ENCODE peak calls at places on chromosomes 4 and X, in six cellular contexts. R, K, C, J, L and G are unnamed samples.

GRCh38 chrX:65706041-65706828 is 38.8 kb downstream of the MSN start:
- DNase-seq in R (peak), K (peak), C (peak), J (no peak), L (peak), G (peak)

GRCh38 chr4:114146947-114147618 is 167.6 kb upstream of the ARSJ start:
- DNase-seq in R (no peak), K (no peak), C (no peak), J (no peak), L (no peak), G (no peak)

GRCh38 chr4:125849869-125850268 is 535.1 kb downstream of the FAT4 start:
- DNase-seq in R (peak), K (no peak), C (peak), J (no peak), L (no peak), G (no peak)

GRCh38 chrX:95628796-95629195 is 1055.8 kb upstream of the DIAPH2 start:
- DNase-seq in R (no peak), K (no peak), C (no peak), J (no peak), L (no peak), G (no peak)

GRCh38 chrX:40434947-40435346 is 145.8 kb upstream of the ATP6AP2 start:
- DNase-seq in R (no peak), K (peak), C (no peak), J (no peak), L (no peak), G (no peak)

GRCh38 chr4:67452100-67452887 is 93.0 kb downstream of the CENPC start:
- DNase-seq in R (no peak), K (no peak), C (no peak), J (no peak), L (no peak), G (no peak)

GRCh38 chr4:153176938-153177337 is 27.3 kb upstream of the TRIM2 start:
- DNase-seq in R (no peak), K (peak), C (no peak), J (no peak), L (no peak), G (no peak)

GRCh38 chrX:68999351-68999750 is 165.9 kb downstream of the PJA1 start:
- DNase-seq in R (peak), K (no peak), C (peak), J (no peak), L (no peak), G (peak)

GRCh38 chrX:43707812-43708548 is 51.9 kb downstream of the MAOA start:
- DNase-seq in R (peak), K (no peak), C (no peak), J (no peak), L (peak), G (no peak)

GRCh38 chr4:154854362-154854761 is 73.3 kb downstream of the RBM46 start:
- DNase-seq in R (peak), K (peak), C (peak), J (no peak), L (no peak), G (no peak)

GRCh38 chrX:31036895-31037294 is 34.9 kb downstream of the FTHL17 start:
- DNase-seq in R (peak), K (peak), C (peak), J (peak), L (peak), G (no peak)

GRCh38 chr4:112766422-112766821 is 129.5 kb downstream of the LARP7 start:
- DNase-seq in R (peak), K (peak), C (peak), J (peak), L (no peak), G (no peak)

GRCh38 chr4:153318696-153319320 is 25.7 kb upstream of the MND1 start:
- DNase-seq in R (peak), K (peak), C (peak), J (peak), L (peak), G (no peak)

GRCh38 chrX:21926527-21927278 is 13.8 kb upstream of the SMS start:
- DNase-seq in R (peak), K (peak), C (peak), J (no peak), L (no peak), G (peak)

GRCh38 chrX:102917801-102918200 is 19.3 kb upstream of the RAB40AL start:
- DNase-seq in R (peak), K (peak), C (no peak), J (no peak), L (no peak), G (no peak)

GRCh38 chrX:135200297-135200696 is 29.1 kb upstream of the CT55 start:
- DNase-seq in R (no peak), K (no peak), C (no peak), J (no peak), L (no peak), G (no peak)

GRCh38 chrX:123013141-123013540 is 170.9 kb upstream of the GRIA3 start:
- DNase-seq in R (no peak), K (no peak), C (peak), J (no peak), L (no peak), G (no peak)

GRCh38 chr4:100569196-100569595 is 51.4 kb upstream of the EMCN start:
- DNase-seq in R (no peak), K (no peak), C (no peak), J (no peak), L (no peak), G (no peak)

GRCh38 chr4:153346563-153346962 is 2.1 kb downstream of the MND1 start:
- DNase-seq in R (no peak), K (peak), C (no peak), J (no peak), L (no peak), G (no peak)

GRCh38 chr4:181528570-181529184 is 714.5 kb upstream of the TENM3 start:
- DNase-seq in R (peak), K (peak), C (peak), J (peak), L (no peak), G (no peak)

GRCh38 chrX:132559101-132559500 is 70.3 kb upstream of the MBNL3 start:
- DNase-seq in R (no peak), K (no peak), C (no peak), J (no peak), L (no peak), G (no peak)

GRCh38 chr4:100008048-100008447 is 58.0 kb upstream of the H2AZ1 start:
- DNase-seq in R (no peak), K (no peak), C (peak), J (no peak), L (no peak), G (no peak)

GRCh38 chrX:119826399-119826959 is 26.3 kb downstream of the UPF3B start:
- DNase-seq in R (peak), K (peak), C (peak), J (no peak), L (no peak), G (no peak)

GRCh38 chr4:141132689-141133145 is 552 bp downstream of the RNF150 start:
- DNase-seq in R (no peak), K (peak), C (no peak), J (no peak), L (peak), G (no peak)

GRCh38 chr4:184808719-184809062 is 17.1 kb downstream of the ACSL1 start:
- DNase-seq in R (no peak), K (no peak), C (no peak), J (no peak), L (no peak), G (no peak)

GRCh38 chr4:184812181-184812542 is 13.6 kb downstream of the ACSL1 start:
- DNase-seq in R (no peak), K (no peak), C (no peak), J (no peak), L (no peak), G (no peak)

GRCh38 chr4:184812651-184813181 is 13.1 kb downstream of the ACSL1 start:
- DNase-seq in R (peak), K (no peak), C (peak), J (no peak), L (no peak), G (no peak)

GRCh38 chr4:184811484-184812180 is 14.1 kb downstream of the ACSL1 start:
- DNase-seq in R (no peak), K (no peak), C (no peak), J (peak), L (peak), G (no peak)

GRCh38 chr4:184810720-184811119 is 15.0 kb downstream of the ACSL1 start:
- DNase-seq in R (no peak), K (no peak), C (no peak), J (no peak), L (no peak), G (no peak)
- H3K27ac ChIP-seq in R (no peak), K (no peak), C (no peak), J (no peak), L (no peak), G (no peak)

GRCh38 chr4:151316645-151317044 is 8.8 kb downstream of the SH3D19 start:
- DNase-seq in R (no peak), K (no peak), C (no peak), J (no peak), L (no peak), G (no peak)
- H3K27ac ChIP-seq in R (no peak), K (no peak), C (no peak), J (no peak), L (no peak), G (no peak)

DNA sequence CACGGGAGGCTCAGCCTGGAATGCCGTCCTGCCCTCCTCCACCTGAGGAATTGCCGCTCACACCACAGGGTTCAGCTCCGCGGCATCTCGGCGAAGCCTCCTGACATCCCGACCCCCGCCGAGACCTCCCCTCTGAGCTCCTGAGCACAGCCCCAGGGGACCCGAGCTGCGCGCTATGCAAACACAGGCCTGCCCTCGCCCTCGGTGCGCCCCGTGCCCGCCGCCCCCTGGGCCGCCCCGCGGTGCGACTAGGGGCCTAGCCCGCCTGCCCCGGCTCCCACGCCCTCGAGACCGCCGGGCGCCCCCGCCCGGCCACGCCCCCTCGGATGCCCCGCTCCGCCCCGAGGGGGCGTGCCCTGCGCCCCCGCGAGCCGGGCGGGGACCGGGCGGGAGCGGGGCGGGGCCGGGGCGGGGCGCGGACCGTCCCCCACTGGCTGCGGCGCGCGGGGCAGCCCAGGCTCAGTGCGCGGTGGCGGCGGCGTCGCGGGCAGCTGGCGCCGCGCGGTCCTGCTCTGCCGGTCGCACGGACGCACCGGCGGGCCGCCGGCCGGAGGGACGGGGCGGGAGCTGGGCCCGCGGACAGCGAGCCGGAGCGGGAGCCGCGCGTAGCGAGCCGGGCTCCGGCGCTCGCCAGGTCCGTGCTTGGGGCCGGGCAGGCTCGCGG is at the start of gene FGFR3:
- DNase-seq in R (peak), K (peak), C (no peak), J (no peak), L (no peak), G (no peak)
- H3K27ac ChIP-seq in R (no peak), K (peak), C (no peak), J (no peak), L (no peak), G (no peak)

DNA sequence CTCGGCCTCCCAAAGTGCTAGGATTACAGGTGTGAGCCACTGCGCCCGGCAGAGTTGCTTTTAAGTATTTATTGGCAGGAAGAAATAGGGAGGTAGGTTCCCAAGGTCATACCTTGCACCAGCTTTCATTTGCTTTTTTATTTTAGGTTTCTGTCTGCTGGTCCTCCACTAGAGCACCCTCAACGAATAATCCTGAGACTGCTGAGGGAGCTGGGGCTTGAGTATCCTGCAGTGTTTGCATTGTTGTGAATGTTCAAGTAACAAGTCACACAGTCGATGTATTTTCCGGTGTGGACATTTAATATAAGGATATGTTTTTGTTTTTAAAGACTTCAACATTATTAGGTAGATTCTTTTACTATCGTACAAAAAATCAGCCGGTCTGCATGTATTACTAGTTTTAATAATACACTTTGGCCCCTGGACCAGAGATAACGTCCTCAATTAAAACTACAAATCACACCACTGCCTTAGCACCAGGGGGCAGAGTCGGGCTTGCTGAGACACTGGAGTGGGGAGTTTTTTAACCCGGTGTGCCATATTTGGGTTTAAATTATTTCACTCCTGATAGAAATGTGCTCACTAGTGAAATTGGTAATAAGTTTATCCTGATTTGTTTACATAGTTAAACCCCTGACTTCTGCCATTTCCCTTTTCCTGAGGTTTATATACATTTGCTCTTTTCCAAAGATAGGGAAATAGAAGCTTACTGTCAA is 11.6 kb downstream of the SMIM20 start:
- DNase-seq in R (peak), K (peak), C (peak), J (peak), L (no peak), G (no peak)
- H3K27ac ChIP-seq in R (no peak), K (no peak), C (no peak), J (no peak), L (no peak), G (no peak)

GRCh38 chrX:72053508-72053907 is 78.2 kb downstream of the RTL5 start:
- DNase-seq in R (no peak), K (no peak), C (no peak), J (no peak), L (no peak), G (no peak)
- H3K27ac ChIP-seq in R (no peak), K (no peak), C (no peak), J (no peak), L (no peak), G (no peak)

GRCh38 chr4:95532305-95532704 is 16.5 kb downstream of the UNC5C start:
- DNase-seq in R (no peak), K (no peak), C (no peak), J (no peak), L (no peak), G (no peak)

GRCh38 chr4:95531141-95531540 is 17.6 kb downstream of the UNC5C start:
- DNase-seq in R (no peak), K (no peak), C (no peak), J (peak), L (no peak), G (no peak)

GRCh38 chr4:95535180-95535579 is 13.6 kb downstream of the UNC5C start:
- DNase-seq in R (no peak), K (no peak), C (no peak), J (no peak), L (no peak), G (no peak)

GRCh38 chr4:95534032-95534431 is 14.7 kb downstream of the UNC5C start:
- DNase-seq in R (peak), K (no peak), C (no peak), J (no peak), L (no peak), G (no peak)

DNA sequence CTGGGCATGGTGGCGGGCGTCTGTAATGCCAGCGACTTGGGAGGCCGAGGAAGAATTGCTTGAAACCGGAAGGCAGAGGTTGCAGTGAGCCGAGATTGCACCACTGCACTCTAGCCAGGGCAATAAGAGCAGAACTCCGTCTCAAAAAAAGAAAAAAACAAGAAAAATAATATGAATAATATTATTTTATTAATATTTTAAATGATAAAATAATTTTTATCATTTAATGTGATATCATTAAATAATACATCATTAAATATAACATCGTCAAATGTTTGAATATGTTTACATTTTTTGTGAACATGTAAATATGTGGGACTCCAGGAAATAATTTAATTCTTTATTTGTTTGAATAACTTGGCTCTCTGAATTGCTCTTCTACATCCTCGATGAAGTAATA is 15.5 kb downstream of the UNC5C start:
- DNase-seq in R (no peak), K (no peak), C (no peak), J (no peak), L (no peak), G (no peak)
- H3K27ac ChIP-seq in R (no peak), K (no peak), C (no peak), J (no peak), L (no peak), G (no peak)

DNA sequence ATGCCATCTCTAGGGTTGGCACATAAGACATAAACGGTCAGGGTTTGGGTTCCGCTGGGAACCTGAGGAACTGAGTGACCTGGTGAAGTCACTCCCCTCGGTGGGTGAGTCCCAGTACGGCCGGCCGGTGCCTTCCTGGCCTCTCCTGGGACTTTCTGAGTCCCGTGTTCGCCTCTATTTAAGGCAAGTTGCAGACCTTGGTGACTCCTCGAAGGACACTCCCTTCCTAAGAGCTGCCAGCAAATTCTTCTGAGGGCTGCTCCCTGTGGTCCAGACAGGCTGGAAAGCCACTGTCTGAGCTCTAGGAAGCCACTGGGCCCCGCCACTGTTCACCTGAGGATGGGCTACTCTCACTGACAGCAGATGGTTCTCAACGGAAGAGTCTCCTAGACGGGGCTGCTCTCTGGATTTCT is 16.0 kb downstream of the CTAG1A start:
- DNase-seq in R (peak), K (peak), C (peak), J (no peak), L (no peak), G (no peak)
- H3K27ac ChIP-seq in R (peak), K (no peak), C (peak), J (no peak), L (no peak), G (peak)

GRCh38 chr4:91373546-91373945 is 930.2 kb upstream of the GRID2 start:
- DNase-seq in R (no peak), K (no peak), C (no peak), J (no peak), L (no peak), G (no peak)
- H3K27ac ChIP-seq in R (no peak), K (no peak), C (no peak), J (no peak), L (no peak), G (no peak)

DNA sequence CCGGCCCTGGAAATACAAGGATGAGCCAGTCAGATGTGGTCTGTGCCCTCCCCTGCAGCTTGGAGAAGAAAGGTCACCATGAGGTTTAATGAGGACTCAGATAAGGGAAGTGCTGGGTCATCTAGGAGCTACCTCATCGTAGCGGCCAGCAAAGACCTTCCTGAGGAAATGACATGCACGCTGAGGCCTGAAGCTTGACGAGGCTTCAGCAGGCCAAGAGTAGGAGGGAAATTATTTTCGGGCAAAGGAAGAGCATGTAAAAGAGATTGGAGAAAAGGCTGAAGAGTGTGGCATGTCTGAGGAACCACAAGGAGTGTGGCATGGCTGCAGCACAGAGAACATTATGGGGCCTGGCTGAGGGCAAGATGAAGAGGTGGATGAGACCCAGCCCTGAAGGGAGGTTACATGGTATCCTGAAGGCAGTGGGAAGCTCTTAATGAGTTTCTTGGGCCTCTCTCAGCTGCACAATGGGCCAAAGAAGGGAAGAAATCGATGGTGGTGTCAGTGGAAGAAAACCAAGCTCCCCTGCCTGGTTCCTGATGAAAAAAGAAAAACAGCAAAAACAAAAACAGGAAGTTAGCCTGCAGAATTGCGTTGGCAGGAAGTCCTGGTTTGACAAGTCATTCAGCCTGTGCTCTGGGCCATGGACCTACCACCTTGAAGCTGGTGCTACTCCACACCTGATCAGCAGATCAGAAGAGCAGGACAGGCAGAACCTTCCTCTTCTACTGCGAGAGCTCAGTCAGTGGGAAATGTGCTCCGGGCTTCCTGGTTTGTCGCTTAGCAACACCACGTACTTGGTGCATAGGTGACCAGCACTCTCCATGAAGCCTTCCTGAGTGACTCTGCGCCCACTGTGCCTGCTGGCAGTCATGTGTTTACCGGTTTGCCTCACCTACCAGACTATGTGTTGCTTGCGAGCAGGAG is 134.5 kb upstream of the KLF3 start:
- DNase-seq in R (peak), K (peak), C (no peak), J (peak), L (no peak), G (no peak)
- H3K27ac ChIP-seq in R (peak), K (no peak), C (no peak), J (peak), L (no peak), G (no peak)